ENCODE peak calls at places on chromosomes 7 and 10, in nine cellular contexts. V, B, S, C, Y, K, F, G and W are unnamed samples.

GRCh38 chr7:130490888-130491771 is 755 bp upstream of the MEST start:
- DNase-seq in V (peak; percentile 72), B (peak; percentile 71), S (peak; percentile 29), C (peak; percentile 88), Y (no peak), K (no peak), F (peak; percentile 49), G (peak; percentile 81), W (peak; percentile 64)

GRCh38 chr7:107502154-107502553 is 32.3 kb downstream of the GPR22 start:
- DNase-seq in V (no peak), B (no peak), S (no peak), C (no peak), Y (no peak), K (no peak), F (no peak), G (no peak), W (no peak)

GRCh38 chr10:31381171-31381570 is 62.2 kb downstream of the ZEB1 start:
- DNase-seq in V (no peak), B (no peak), S (no peak), C (no peak), Y (no peak), K (no peak), F (no peak), G (no peak), W (no peak)

GRCh38 chr10:132665946-132666732 is 119.8 kb downstream of the NKX6-2 start:
- DNase-seq in V (no peak), B (no peak), S (no peak), C (no peak), Y (peak; percentile 92), K (peak; percentile 86), F (no peak), G (no peak), W (no peak)

GRCh38 chr10:107733731-107734130 is 569.2 kb upstream of the SORCS1 start:
- DNase-seq in V (no peak), B (no peak), S (no peak), C (no peak), Y (no peak), K (peak; percentile 26), F (no peak), G (no peak), W (no peak)

GRCh38 chr7:119175916-119176627 is 951.6 kb downstream of the ANKRD7 start:
- DNase-seq in V (peak; percentile 80), B (peak; percentile 81), S (peak; percentile 14), C (no peak), Y (peak; percentile 36), K (no peak), F (peak; percentile 91), G (peak; percentile 93), W (peak; percentile 90)

GRCh38 chr10:69976795-69977546 is 75.7 kb upstream of the MACROH2A2 start:
- DNase-seq in V (no peak), B (no peak), S (no peak), C (no peak), Y (no peak), K (no peak), F (no peak), G (no peak), W (no peak)

GRCh38 chr7:101164071-101164840 is 1.1 kb downstream of the VGF start:
- DNase-seq in V (peak; percentile 60), B (peak; percentile 61), S (peak; percentile 29), C (peak; percentile 89), Y (peak; percentile 47), K (no peak), F (peak; percentile 87), G (peak; percentile 93), W (peak; percentile 79)

GRCh38 chr7:99499356-99499712 is 747 bp downstream of the ZNF394 start:
- DNase-seq in V (no peak), B (no peak), S (no peak), C (no peak), Y (no peak), K (no peak), F (no peak), G (no peak), W (no peak)

GRCh38 chr10:45023426-45023825 is 22.7 kb downstream of the ZNF22 start:
- DNase-seq in V (no peak), B (no peak), S (no peak), C (no peak), Y (peak; percentile 9), K (no peak), F (no peak), G (no peak), W (no peak)

GRCh38 chr10:113091921-113092320 is 141.9 kb downstream of the TCF7L2 start:
- DNase-seq in V (no peak), B (no peak), S (no peak), C (no peak), Y (no peak), K (no peak), F (no peak), G (peak; percentile 29), W (no peak)
- TF ChIP-seq CTCF in V (no peak), B (no peak), S (no peak), C (no peak), Y (no peak), K (no peak), F (no peak), G (no peak), W (no peak)

DNA sequence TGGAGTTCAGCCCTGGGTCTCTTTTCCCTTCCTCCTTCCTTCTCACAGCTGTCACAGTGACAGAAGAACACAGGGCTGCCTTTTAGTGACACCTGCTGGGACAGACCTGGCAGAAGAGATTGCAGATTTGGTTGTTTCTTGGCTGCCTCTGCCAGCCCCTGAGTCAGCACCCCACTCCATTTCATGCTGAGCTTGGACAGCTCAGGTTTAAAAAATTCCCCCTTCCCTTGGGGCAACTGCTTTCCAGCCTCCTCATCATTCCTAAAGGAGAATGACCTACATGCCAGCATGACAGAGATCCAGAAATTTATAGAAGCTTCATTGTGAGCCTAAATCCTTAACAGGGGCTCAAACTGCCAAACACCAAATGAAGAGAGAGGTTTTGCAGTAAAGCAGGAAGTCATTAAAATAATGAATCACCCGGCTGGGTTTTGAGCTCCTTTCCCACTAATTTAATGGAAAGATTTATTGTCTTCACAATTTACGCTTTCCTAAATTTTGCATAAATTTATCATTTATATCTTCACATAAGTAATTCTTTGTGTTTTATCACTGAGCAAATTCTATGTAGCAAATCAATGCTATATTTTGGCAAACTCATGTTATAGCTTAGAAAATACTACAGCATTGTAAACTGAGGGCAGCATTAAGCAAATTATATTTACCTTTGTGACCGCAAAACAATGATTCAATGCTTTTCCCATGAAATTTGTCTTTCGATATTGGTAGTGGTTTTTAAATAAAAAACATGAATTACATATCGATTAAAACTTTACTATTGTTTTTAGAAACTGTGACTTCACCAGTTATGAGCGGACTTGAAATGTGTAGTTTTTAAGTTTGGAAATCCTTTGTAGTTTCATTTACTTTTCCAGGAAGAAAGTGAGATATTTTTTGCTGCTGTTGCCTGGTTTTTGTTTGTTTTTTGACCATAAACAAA is 399.5 kb upstream of the ANKRD30A start:
- DNase-seq in V (no peak), B (peak; percentile 38), S (peak; percentile 25), C (no peak), Y (peak; percentile 4), K (peak; percentile 65), F (peak; percentile 73), G (peak; percentile 88), W (peak; percentile 60)
- TF ChIP-seq CTCF in V (no peak), B (no peak), S (peak; percentile 44), C (peak; percentile 82), Y (no peak), K (peak; percentile 16), F (peak; percentile 7), G (peak; percentile 73), W (peak; percentile 58)

GRCh38 chr10:104327745-104328635 is 10.3 kb downstream of the ITPRIP start:
- DNase-seq in V (peak; percentile 76), B (peak; percentile 37), S (peak; percentile 54), C (no peak), Y (peak; percentile 86), K (peak; percentile 49), F (no peak), G (peak; percentile 70), W (peak; percentile 44)
- TF ChIP-seq CTCF in V (no peak), B (no peak), S (no peak), C (peak; percentile 21), Y (peak; percentile 41), K (peak; percentile 50), F (peak; percentile 25), G (peak; percentile 33), W (no peak)

GRCh38 chr7:82840061-82840460 is 322.6 kb downstream of the PCLO start:
- DNase-seq in V (no peak), B (no peak), S (no peak), C (no peak), Y (no peak), K (no peak), F (no peak), G (no peak), W (no peak)
- TF ChIP-seq CTCF in V (no peak), B (no peak), S (no peak), C (no peak), Y (no peak), K (no peak), F (no peak), G (no peak), W (no peak)

DNA sequence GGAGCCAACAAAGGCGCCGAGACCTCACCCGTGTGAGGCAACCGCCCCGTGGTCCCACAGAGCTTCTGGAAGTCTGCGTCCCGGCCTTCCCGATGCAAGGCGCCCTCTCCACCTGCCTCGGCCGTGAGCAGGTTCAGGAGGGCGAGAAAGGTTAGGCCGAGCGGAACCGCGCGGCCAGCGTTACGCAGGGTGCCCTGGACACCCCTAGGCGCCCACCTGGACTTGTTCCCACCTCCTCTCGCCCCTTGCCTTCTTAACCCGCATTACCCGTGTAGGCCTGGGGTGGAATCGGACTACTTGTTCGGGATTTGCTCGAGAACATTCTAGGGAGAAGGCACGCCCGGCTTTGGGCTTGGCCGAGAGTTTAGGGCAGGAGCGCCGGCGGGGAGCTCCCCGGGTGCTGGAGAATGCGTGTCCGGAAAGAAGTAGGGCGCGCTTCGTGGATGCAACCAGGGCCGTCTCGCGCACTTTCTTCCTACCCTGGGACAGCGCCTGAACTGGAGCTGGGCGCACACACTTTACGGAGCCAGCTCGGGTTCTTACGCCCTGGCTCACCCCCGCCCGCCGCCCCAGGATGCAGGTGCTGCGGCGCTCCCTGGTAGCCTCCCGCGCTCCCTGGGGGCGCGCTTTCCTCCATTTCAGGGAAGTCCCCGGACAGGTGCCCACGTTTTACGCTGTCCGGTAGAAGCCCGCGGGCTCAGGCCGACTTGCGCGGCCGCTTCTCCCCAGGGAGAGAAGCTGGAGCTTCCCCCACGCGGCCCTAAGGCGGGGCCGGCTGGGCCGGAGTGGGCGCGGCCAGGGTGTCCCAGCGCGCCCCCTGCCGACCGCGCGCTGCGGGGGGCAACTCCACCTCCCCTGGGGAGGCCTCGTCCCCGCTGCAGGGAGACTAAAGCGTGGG is 74.5 kb downstream of the INSIG1 start:
- DNase-seq in V (no peak), B (no peak), S (no peak), C (no peak), Y (no peak), K (no peak), F (no peak), G (peak; percentile 76), W (peak; percentile 51)
- TF ChIP-seq CTCF in V (no peak), B (peak; percentile 44), S (peak; percentile 40), C (peak; percentile 39), Y (peak; percentile 65), K (no peak), F (peak; percentile 37), G (peak; percentile 49), W (peak; percentile 32)